ENCODE peak calls at places on chromosomes 12 and 14, in five cellular contexts. N is endothelial cell of umbilical vein, T is IMR-90, S is PC-3, M is mesenchymal stem cell. B is an unnamed sample.
A peak's percentile ranks its signal among the peaks of the same experiment; 100 is the strongest.

GRCh38 chr12:107331471-107331870 is 238.1 kb upstream of the CRY1 start:
- DNase-seq in N (no peak), T (no peak), S (no peak), M (no peak), B (no peak)

GRCh38 chr12:57476162-57476992 is 3.3 kb downstream of the ARHGAP9 start:
- DNase-seq in N (no peak), T (no peak), S (no peak), M (no peak), B (no peak)

GRCh38 chr12:13223941-13224340 is 27.4 kb downstream of the EMP1 start:
- DNase-seq in N (no peak), T (peak; percentile 52), S (no peak), M (no peak), B (peak; percentile 61)

GRCh38 chr12:1575799-1576401 is 18.5 kb downstream of the FBXL14 start:
- DNase-seq in N (no peak), T (peak; percentile 75), S (peak; percentile 66), M (peak; percentile 63), B (no peak)

GRCh38 chr14:68566075-68566474 is 226.8 kb downstream of the ZFP36L1 start:
- DNase-seq in N (no peak), T (no peak), S (peak; percentile 10), M (no peak), B (no peak)

GRCh38 chr14:77805703-77806102 is 5.8 kb downstream of the ADCK1 start:
- DNase-seq in N (no peak), T (no peak), S (no peak), M (no peak), B (no peak)

GRCh38 chr12:28602760-28603638 is 412.7 kb downstream of the CCDC91 start:
- DNase-seq in N (no peak), T (no peak), S (no peak), M (no peak), B (no peak)

GRCh38 chr12:67035121-67035520 is 234.0 kb upstream of the CAND1 start:
- DNase-seq in N (no peak), T (no peak), S (no peak), M (no peak), B (no peak)

GRCh38 chr14:77206877-77207389 is 25.3 kb downstream of the TMEM63C start:
- DNase-seq in N (no peak), T (no peak), S (no peak), M (no peak), B (no peak)

GRCh38 chr14:75291331-75291730 is 12.7 kb downstream of the FOS start:
- DNase-seq in N (no peak), T (no peak), S (no peak), M (no peak), B (no peak)

GRCh38 chr14:68583527-68584275 is 209.2 kb downstream of the ZFP36L1 start:
- DNase-seq in N (no peak), T (no peak), S (no peak), M (no peak), B (no peak)

GRCh38 chr12:79360269-79360668 is 330.5 kb downstream of the PAWR start:
- DNase-seq in N (peak; percentile 81), T (no peak), S (no peak), M (no peak), B (no peak)

GRCh38 chr14:90509403-90509802 is 112.6 kb downstream of the CALM1 start:
- DNase-seq in N (no peak), T (no peak), S (peak; percentile 36), M (no peak), B (no peak)

GRCh38 chr14:28676481-28676880 is 90.1 kb upstream of the FOXG1 start:
- DNase-seq in N (peak; percentile 46), T (peak; percentile 6), S (peak; percentile 98), M (no peak), B (peak; percentile 52)

GRCh38 chr14:92466068-92466458 is 47.5 kb upstream of the RIN3 start:
- DNase-seq in N (no peak), T (no peak), S (no peak), M (no peak), B (no peak)

GRCh38 chr12:114501474-114501807 is 95.5 kb upstream of the TBX5 start:
- DNase-seq in N (no peak), T (no peak), S (no peak), M (no peak), B (no peak)

GRCh38 chr12:114975283-114975973 is 291.5 kb upstream of the TBX3 start:
- DNase-seq in N (no peak), T (no peak), S (no peak), M (no peak), B (no peak)

GRCh38 chr14:78836777-78837176 is 666.6 kb downstream of the NRXN3 start:
- DNase-seq in N (peak; percentile 57), T (peak; percentile 52), S (peak; percentile 58), M (peak; percentile 61), B (peak; percentile 60)

GRCh38 chr14:106564058-106564643 is 1037.8 kb downstream of the TMEM121 start:
- DNase-seq in N (no peak), T (no peak), S (peak; percentile 16), M (no peak), B (no peak)

GRCh38 chr14:26811756-26812305 is 214.0 kb upstream of the NOVA1 start:
- DNase-seq in N (no peak), T (no peak), S (no peak), M (no peak), B (peak; percentile 55)

GRCh38 chr12:104790296-104791125 is 167.6 kb downstream of the SLC41A2 start:
- DNase-seq in N (peak; percentile 24), T (peak; percentile 3), S (peak; percentile 31), M (peak; percentile 37), B (peak; percentile 2)

GRCh38 chr14:44897844-44898151 is 63.9 kb downstream of the KLHL28 start:
- DNase-seq in N (peak; percentile 68), T (peak; percentile 41), S (peak; percentile 66), M (peak; percentile 70), B (no peak)

DNA sequence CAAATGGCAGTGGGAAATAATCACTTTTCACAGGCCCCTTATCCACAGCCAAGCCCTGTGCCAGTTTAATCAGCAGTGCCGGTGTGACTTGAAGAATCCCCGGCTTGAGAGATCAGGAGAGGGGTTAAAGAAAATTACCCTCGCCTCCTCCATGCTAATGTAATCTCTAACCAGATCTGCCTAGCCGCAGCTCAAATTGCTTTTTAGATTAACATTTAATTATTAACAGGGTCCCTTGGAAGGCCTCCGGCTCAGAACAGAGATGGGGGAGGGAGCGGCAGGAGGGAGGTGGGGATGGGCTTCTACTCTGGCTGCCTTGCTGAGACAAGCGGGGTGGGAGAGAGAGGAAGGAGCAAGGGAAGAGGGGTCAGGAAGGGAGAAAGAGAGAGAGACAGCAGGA is 24.0 kb downstream of the FAM222A start:
- DNase-seq in N (no peak), T (no peak), S (no peak), M (no peak), B (no peak)
- H3K9ac ChIP-seq in N (no peak overlapping the region), T (no peak overlapping the region), S (no peak overlapping the region), M (no peak overlapping the region), B (no peak overlapping the region)

GRCh38 chr14:96205994-96206392 is 1.4 kb downstream of the BDKRB2 start:
- DNase-seq in N (no peak), T (no peak), S (no peak), M (no peak), B (no peak)
- H3K9ac ChIP-seq in N (no peak overlapping the region), T (peak overlapping the region; percentile 99), S (no peak overlapping the region), M (peak overlapping the region; percentile 96), B (peak overlapping the region; percentile 82)

DNA sequence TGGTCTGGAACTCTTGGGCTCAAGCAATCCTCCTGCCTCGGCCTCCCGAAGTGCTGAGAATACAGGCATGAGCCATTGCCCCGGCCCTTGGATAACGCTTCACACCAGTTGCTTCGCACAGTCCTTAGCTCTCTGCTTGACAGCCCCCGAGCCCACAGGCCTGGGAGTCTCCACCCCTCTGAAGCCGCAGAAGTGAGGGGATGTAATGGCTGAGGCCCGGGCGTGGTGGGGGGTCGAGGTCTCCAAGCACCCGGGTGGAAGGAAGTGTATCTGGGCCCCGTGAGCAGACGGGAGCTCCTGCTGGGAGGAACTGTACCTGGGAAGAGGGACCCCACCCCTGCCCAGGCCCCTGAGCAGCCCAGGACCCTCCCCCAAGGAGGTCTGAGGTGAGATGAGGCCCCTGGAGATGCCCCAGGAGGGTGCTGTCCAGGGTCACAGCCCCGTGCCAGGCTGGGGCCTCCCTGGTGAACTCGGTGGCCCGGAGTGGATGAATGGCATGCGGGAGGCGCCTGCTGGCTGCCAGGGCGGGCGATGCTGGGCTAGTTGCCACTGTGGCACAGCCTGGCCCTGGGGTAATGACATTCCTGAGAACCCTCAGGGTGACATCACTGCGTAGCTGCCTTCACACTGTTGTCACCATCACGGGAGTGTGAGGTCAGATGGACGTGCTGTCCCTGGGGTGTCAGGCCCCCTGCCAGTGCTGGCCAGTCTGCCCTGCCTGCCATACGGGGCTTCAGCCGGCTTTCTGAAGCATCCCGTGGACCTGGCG is 48.9 kb downstream of the KIF26A start:
- DNase-seq in N (no peak), T (no peak), S (peak; percentile 27), M (no peak), B (no peak)
- H3K9ac ChIP-seq in N (no peak overlapping the region), T (no peak overlapping the region), S (no peak overlapping the region), M (no peak overlapping the region), B (no peak overlapping the region)

DNA sequence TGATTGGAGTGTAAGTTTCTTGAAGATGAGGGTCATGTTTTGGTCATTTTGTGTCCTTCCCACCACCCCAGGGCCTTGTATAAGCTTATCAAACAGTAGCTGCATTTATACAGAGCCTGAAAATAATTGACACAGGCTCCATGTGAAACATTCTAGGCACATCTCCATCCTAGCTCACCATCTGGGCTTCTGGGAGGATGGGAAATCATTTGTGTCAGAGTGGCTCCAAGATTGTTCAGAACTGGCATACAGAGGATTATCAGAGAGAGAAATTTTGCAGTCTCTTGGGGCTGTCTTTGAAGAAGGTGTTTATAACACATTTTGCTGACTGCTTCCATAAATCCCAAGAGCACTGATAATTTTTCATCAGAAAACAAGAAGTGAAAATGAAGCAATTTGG is 150.9 kb downstream of the DACT1 start:
- DNase-seq in N (no peak), T (no peak), S (no peak), M (no peak), B (no peak)
- H3K9ac ChIP-seq in N (no peak overlapping the region), T (no peak overlapping the region), S (no peak overlapping the region), M (no peak overlapping the region), B (no peak overlapping the region)

GRCh38 chr14:82647088-82647697 is 1113.5 kb upstream of the SEL1L start:
- DNase-seq in N (no peak), T (no peak), S (no peak), M (no peak), B (no peak)

GRCh38 chr14:82636426-82636825 is 1102.8 kb upstream of the SEL1L start:
- DNase-seq in N (no peak), T (no peak), S (no peak), M (no peak), B (no peak)

GRCh38 chr14:82641050-82641540 is 1107.4 kb upstream of the SEL1L start:
- DNase-seq in N (no peak), T (no peak), S (no peak), M (no peak), B (no peak)

DNA sequence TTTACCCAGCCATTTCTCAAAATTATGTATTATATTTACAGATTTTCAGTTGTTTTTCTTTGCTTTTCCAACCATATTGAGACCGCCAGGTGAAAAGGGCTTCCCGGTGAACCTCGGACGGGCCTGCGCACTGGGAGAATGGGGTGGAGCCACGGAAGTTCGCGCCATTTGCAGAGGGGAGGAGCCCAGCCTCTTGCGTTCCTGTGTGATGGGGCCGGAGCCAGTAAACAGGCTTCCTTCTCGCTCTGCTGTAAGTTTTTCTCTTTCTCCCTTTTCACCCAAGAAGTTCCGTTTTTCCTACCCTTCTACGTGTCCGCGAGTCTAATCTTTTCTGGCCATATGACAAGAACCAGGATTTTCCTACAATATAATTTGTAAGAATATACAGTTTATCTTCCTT is 1108.8 kb upstream of the SEL1L start:
- DNase-seq in N (no peak), T (no peak), S (peak; percentile 3), M (peak; percentile 35), B (no peak)
- H3K9ac ChIP-seq in N (no peak overlapping the region), T (no peak overlapping the region), S (no peak overlapping the region), M (peak overlapping the region; percentile 27), B (no peak overlapping the region)

B was measured in adipocyte.